ENCODE peak calls at places on chromosomes 11 and 22, in four cellular contexts. J is neuronal stem cell, A is IMR-90, U is H9. G is an unnamed sample. For H3K79me1, the result is how much of the 10 kb centered on the place peaks cover.

GRCh38 chr11:30712749-30713148 is 126.6 kb upstream of the MPPED2 start:
- DNase-seq in J (no peak), A (no peak), U (no peak), G (no peak)

GRCh38 chr11:68798221-68798813 is 43.4 kb downstream of the CPT1A start:
- DNase-seq in A (no peak), U (peak), J (peak), G (peak)

GRCh38 chr11:17403977-17404759 is 15.7 kb upstream of the KCNJ11 start:
- DNase-seq in J (no peak), U (no peak), A (no peak), G (no peak)

GRCh38 chr11:15347969-15348734 is 233.4 kb downstream of the INSC start:
- DNase-seq in A (no peak), J (no peak), U (no peak), G (no peak)

GRCh38 chr22:29722151-29722550 is 2.3 kb downstream of the CABP7 start:
- DNase-seq in J (no peak), U (no peak), A (no peak), G (no peak)

GRCh38 chr11:23353611-23354010 is 493.3 kb upstream of the CCDC179 start:
- DNase-seq in A (peak), U (no peak), J (no peak), G (no peak)

GRCh38 chr11:504053-504993 is 2.7 kb downstream of the RNH1 start:
- DNase-seq in A (no peak), U (no peak), J (no peak), G (no peak)

GRCh38 chr11:29448246-29448877 is 568.5 kb downstream of the KCNA4 start:
- DNase-seq in A (peak), J (peak), U (no peak), G (peak)

GRCh38 chr11:23405350-23405937 is 545.2 kb upstream of the CCDC179 start:
- DNase-seq in U (no peak), J (no peak), A (no peak), G (no peak)

GRCh38 chr11:17894929-17895658 is 117.8 kb downstream of the SERGEF start:
- DNase-seq in A (peak), U (no peak), J (no peak), G (no peak)

GRCh38 chr11:68461284-68461861 is 821 bp downstream of the PPP6R3 start:
- DNase-seq in A (peak), J (no peak), U (no peak), G (no peak)

GRCh38 chr11:62556102-62556871 is 9.7 kb upstream of the AHNAK start:
- DNase-seq in U (peak), A (peak), J (no peak), G (peak)

GRCh38 chr11:60700689-60701508 is 1.5 kb downstream of the MS4A8 start:
- DNase-seq in J (peak), A (no peak), U (peak), G (no peak)

GRCh38 chr22:17562906-17563870 is at the start of gene SLC25A18:
- DNase-seq in J (peak), U (peak), A (no peak), G (no peak)

GRCh38 chr11:43685483-43685882 is 4.9 kb downstream of the HSD17B12 start:
- DNase-seq in J (no peak), U (no peak), A (no peak), G (no peak)

GRCh38 chr11:83881428-83881827 is 595.3 kb upstream of the CCDC90B start:
- DNase-seq in J (no peak), U (no peak), A (no peak), G (no peak)

GRCh38 chr11:113419426-113420003 is 31.9 kb downstream of the ANKK1 start:
- DNase-seq in J (no peak), A (no peak), U (no peak), G (no peak)

GRCh38 chr22:47030881-47031627 is 268.6 kb downstream of the TBC1D22A start:
- DNase-seq in J (no peak), A (no peak), U (no peak), G (no peak)

GRCh38 chr11:70668204-70669202 is 270.2 kb downstream of the CTTN start:
- DNase-seq in A (peak), J (no peak), U (no peak), G (no peak)

GRCh38 chr11:112795896-112796686 is 165.1 kb upstream of the NCAM1 start:
- DNase-seq in J (no peak), A (no peak), U (no peak), G (no peak)

GRCh38 chr11:113705871-113706654 is at the start of gene TMPRSS5:
- DNase-seq in U (no peak), J (peak), A (no peak), G (no peak)

GRCh38 chr11:36775157-36775556 is 177.1 kb upstream of the RAG2 start:
- DNase-seq in U (no peak), J (no peak), A (no peak), G (peak)

GRCh38 chr11:114044042-114044871 is 15.3 kb upstream of the ZBTB16 start:
- DNase-seq in U (no peak), A (no peak), J (no peak), G (no peak)

GRCh38 chr22:19940536-19941364 is 822 bp upstream of the COMT start:
- DNase-seq in U (no peak), J (no peak), A (no peak), G (no peak)
- H3K4ac ChIP-seq in U (no peak), J (no peak), A (peak), G (no peak)

DNA sequence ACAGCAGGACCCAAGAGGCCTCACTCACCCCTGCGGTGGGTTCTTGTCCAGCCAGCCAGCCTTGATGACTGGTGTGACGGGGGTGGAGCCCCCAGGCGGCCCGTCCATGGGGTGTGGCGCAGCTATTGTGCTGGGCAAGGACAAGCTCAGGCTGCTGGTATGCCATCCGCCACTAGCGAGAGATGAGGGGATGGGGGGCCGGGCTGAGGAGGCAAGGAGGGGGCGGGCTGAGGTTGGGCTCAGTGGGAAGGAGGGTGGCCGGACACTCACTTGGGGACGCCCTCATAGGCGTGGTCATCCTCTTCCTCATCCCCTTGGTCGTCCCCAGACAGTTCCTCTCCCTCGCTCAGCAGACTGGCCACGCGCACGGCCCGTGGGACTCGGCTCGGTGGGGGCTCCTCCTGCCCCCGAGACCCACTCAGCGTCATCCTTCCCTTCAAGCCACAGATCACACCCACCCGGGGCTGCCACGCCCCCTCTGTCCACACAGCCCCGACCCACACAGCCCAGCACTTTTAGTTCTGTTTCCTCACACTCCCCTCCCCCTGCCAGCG is 38.0 kb upstream of the PDE2A start:
- DNase-seq in J (no peak), A (no peak), U (no peak), G (no peak)
- H3K79me1 ChIP-seq in J (under half), A (half or more), U (under half), G (under half)

GRCh38 chr22:33049125-33049729 is 9.0 kb downstream of the SYN3 start:
- DNase-seq in J (peak), U (peak), A (peak), G (peak)
- H3K4ac ChIP-seq in J (no peak), U (no peak), A (no peak), G (no peak)

DNA sequence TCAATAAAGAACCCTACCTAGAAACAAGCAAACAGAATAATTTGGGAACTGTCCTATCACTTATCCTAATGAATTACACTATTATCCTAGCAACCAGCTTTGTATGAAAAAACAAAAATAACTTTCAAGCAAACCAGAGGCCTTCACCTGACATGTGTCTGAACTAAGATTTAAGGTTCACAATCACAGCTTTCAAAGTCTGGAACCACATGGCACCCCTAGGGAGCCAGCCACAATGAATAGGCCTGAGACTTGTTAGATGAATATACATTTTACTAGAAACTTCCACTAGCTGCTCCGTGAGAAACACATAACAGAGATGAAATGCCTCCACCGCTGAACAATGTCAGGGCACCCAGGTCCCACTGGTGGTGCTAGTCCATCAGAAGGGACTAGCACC is 65.8 kb upstream of the CYP2D6 start:
- DNase-seq in A (no peak), J (no peak), U (no peak), G (no peak)
- H3K79me1 ChIP-seq in A (half or more), J (under half), U (under half), G (under half)

GRCh38 chr11:65422104-65422632 is 430 bp upstream of the NEAT1 start:
- DNase-seq in A (peak), J (peak), U (peak), G (peak)

GRCh38 chr11:65421204-65422103 is 1.1 kb upstream of the NEAT1 start:
- DNase-seq in U (peak), J (no peak), A (peak), G (peak)

GRCh38 chr11:65424200-65425104 is 1.9 kb downstream of the NEAT1 start:
- DNase-seq in J (no peak), A (peak), U (no peak), G (peak)

GRCh38 chr11:65423516-65424199 is 1.1 kb downstream of the NEAT1 start:
- DNase-seq in U (no peak), J (no peak), A (peak), G (peak)

DNA sequence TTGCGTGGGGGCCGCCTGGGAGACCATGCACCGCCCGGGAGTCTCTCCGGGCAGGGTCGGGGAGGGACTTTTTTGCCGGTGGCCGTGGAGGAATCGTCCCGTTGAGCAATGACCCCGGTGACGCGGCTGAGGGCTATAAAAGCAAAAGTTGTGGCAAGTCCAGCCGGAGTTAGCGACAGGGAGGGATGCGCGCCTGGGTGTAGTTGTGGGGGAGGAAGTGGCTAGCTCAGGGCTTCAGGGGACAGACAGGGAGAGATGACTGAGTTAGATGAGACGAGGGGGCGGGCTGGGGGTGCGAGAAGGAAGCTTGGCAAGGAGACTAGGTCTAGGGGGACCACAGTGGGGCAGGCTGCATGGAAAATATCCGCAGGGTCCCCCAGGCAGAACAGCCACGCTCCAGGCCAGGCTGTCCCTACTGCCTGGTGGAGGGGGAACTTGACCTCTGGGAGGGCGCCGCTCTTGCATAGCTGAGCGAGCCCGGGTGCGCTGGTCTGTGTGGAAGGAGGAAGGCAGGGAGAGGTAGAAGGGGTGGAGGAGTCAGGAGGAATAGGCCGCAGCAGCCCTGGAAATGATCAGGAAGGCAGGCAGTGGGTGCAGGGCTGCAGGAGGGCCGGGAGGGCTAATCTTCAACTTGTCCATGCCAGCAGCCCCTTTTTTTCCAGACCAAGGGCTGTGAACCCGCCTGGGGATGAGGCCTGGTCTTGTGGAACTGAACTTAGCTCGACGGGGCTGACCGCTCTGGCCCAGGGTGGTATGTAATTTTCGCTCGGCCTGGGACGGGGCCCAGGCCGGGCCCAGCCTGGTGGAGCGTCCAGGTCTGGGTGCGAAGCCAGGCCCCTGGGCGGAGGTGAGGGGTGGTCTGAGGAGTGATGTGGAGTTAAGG is at the start of gene NEAT1:
- DNase-seq in A (peak), U (peak), J (peak), G (peak)
- H3K4ac ChIP-seq in A (peak), U (peak), J (peak), G (peak)

GRCh38 chr11:67271212-67271547 is 4.9 kb downstream of the GRK2 start:
- DNase-seq in A (no peak), J (no peak), U (no peak), G (no peak)
- H3K79me1 ChIP-seq in A (half or more), J (under half), U (under half), G (under half)